ENCODE peak calls at places on chromosomes 7 and 10, in five cellular contexts. S is adrenal gland, W is colonic mucosa, T is fibroblast of pulmonary artery, M is pancreas. K is an unnamed sample.

GRCh38 chr10:79375321-79376077 is 28.2 kb downstream of the PPIF start:
- DNase-seq in S (peak), W (peak), T (peak), M (no peak), K (no peak)

GRCh38 chr7:17996442-17997223 is 31.0 kb downstream of the PRPS1L1 start:
- DNase-seq in S (no peak), W (no peak), T (no peak), M (no peak), K (no peak)

GRCh38 chr10:119316729-119317097 is 109.3 kb downstream of the GRK5 start:
- DNase-seq in S (peak), W (no peak), T (peak), M (no peak), K (no peak)

GRCh38 chr7:94529516-94529915 is 19.9 kb downstream of the CASD1 start:
- DNase-seq in S (no peak), W (no peak), T (peak), M (no peak), K (no peak)

GRCh38 chr7:149621776-149622175 is 124.2 kb upstream of the ZNF746 start:
- DNase-seq in S (no peak), W (no peak), T (no peak), M (no peak), K (no peak)

GRCh38 chr10:123999261-123999660 is 94.1 kb downstream of the CHST15 start:
- DNase-seq in S (peak), W (no peak), T (no peak), M (no peak), K (no peak)

GRCh38 chr10:3766046-3766761 is 18.8 kb downstream of the KLF6 start:
- DNase-seq in S (peak), W (no peak), T (no peak), M (no peak), K (no peak)

GRCh38 chr10:114821915-114822770 is 563 bp downstream of the FHIP2A start:
- DNase-seq in S (peak), W (peak), T (peak), M (peak), K (peak)

GRCh38 chr10:63819753-63820347 is 298.6 kb downstream of the REEP3 start:
- DNase-seq in S (peak), W (peak), T (peak), M (peak), K (peak)

GRCh38 chr10:76492026-76492425 is 1060.6 kb downstream of the LRMDA start:
- DNase-seq in S (no peak), W (no peak), T (peak), M (no peak), K (no peak)

GRCh38 chr10:30688456-30688855 is 58.9 kb upstream of the LYZL2 start:
- DNase-seq in S (no peak), W (no peak), T (no peak), M (no peak), K (no peak)

GRCh38 chr10:35328404-35329037 is 7.8 kb upstream of the CCNY start:
- DNase-seq in S (no peak), W (no peak), T (peak), M (no peak), K (no peak)

GRCh38 chr7:138429577-138430250 is 30.3 kb upstream of the TRIM24 start:
- DNase-seq in S (no peak), W (no peak), T (no peak), M (no peak), K (no peak)

GRCh38 chr7:114508096-114508495 is 93.5 kb downstream of the FOXP2 start:
- DNase-seq in S (no peak), W (no peak), T (peak), M (no peak), K (no peak)

GRCh38 chr10:123606955-123607354 is 59.2 kb upstream of the GPR26 start:
- DNase-seq in S (no peak), W (no peak), T (no peak), M (no peak), K (no peak)

GRCh38 chr7:77458786-77459185 is 42.6 kb upstream of the GSAP start:
- DNase-seq in S (no peak), W (no peak), T (peak), M (no peak), K (no peak)

GRCh38 chr7:102431617-102432298 is 1.6 kb upstream of the ORAI2 start:
- DNase-seq in S (peak), W (peak), T (no peak), M (no peak), K (no peak)
- TF ChIP-seq CTCF in S (no peak), W (no peak), T (no peak), M (no peak), K (no peak)

DNA sequence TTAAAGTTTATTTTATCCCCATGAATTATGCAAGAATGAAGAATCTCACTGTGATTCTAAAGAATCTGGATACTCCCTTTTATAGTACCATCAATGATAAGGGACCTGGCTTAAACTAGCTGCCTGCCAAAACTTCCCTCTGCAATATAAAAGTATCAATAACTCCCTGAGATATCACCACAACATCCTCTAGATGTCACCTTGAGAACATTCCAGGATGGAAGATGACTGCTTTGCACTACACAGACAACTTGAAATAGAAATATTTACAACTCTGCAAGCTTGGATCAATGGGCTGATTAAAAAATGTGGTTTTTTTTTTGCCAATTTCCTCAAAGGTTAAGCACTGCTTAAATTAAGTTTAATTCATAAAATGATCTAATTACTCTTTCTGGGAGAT is 142.0 kb downstream of the SLC25A13 start:
- DNase-seq in S (no peak), W (no peak), T (peak), M (no peak), K (no peak)
- TF ChIP-seq CTCF in S (no peak), W (no peak), T (no peak), M (no peak), K (no peak)

GRCh38 chr10:113385021-113385975 is 167.6 kb upstream of the HABP2 start:
- DNase-seq in S (peak), W (peak), T (peak), M (peak), K (peak)
- TF ChIP-seq CTCF in S (peak), W (peak), T (peak), M (peak), K (peak)

GRCh38 chr10:44966816-44967509 is 7.4 kb downstream of the RASSF4 start:
- DNase-seq in S (peak), W (peak), T (no peak), M (no peak), K (no peak)
- TF ChIP-seq CTCF in S (peak), W (peak), T (peak), M (peak), K (peak)

DNA sequence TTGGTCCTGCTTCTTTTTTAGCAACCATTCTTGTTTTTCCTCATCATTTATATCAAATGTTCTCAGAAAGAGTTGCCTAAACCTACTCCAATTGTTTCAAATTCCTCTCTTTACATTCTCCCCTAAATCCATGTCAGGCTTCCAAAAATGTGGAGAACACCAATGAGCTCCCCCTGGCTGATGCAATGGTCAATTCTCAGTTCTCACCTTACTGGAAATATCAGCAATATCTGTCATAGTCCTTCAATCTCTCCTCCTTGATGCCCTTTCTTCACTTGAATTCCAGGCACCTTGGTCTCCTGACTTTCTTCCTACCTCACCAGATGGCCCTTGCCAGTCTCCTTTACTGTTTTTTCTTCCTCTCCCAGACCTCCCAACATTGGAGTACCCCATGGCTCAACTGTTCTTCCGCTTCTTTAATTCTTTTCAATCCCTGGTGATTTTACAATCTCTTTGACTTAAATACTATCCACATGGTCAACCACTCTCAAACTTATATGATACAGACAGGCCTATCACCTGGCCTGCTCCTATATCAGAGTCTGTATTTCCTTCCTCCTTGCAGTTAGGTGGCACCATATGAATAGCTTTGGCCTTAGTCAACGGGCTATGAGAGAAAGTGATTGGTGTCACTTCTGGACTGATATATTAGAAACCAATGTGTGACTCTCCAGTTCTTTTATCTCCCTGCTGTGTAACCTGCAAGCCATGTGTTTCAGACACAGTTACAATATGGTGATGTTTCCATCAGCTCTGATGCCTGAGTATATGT is 47.4 kb upstream of the CAV2 start:
- DNase-seq in S (no peak), W (no peak), T (no peak), M (no peak), K (no peak)
- TF ChIP-seq CTCF in S (no peak), W (no peak), T (no peak), M (no peak), K (no peak)

DNA sequence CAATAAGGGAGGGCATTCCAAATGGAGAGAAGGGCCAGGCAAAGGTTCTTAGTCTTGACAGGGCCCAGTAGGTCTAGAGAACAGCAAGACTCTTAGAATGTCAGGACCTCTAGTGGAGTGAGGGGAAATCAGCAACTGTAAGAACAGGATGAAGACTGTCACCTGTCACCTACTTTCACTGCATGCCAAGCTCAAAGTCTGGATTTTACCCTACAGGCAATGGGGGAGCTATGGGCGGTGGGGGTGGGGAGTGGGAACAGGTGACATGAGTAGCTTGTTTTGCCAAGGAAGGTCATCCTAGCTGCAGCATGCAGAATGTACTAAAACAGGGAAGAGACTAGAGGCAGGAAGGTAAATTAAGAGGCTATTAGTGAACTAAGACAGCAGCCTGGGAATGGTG is 18.3 kb downstream of the GOT1 start:
- DNase-seq in S (no peak), W (no peak), T (no peak), M (no peak), K (no peak)
- TF ChIP-seq CTCF in S (no peak), W (no peak), T (no peak), M (no peak), K (no peak)

DNA sequence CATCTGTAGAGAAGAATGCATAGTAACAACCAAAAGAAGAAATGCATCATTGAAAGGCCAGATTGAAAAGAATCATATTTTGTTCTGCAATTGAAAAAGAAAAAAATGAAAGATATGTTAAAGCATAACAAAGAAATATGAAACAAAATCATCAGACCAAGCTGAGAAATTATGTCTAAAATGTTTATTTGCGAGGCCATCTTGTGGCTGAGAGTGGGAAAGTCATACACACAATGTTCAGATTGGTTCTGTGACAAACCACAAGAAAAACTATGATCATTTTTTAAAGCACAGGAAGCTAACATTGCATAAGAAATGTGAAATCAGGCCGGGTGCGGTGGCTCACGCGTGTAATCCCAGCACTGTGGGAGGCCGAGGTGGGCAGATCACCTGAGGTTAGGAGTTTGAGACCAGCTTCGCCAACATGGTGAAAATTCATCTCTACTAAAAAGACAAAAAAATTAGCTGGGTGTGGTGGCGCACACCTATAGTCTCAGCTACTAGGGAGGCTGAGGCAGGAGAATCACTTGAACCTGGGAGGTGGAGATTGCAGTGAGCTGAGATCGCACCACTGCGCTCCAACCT is 36.6 kb downstream of the ABCB5 start:
- DNase-seq in S (no peak), W (no peak), T (peak), M (no peak), K (no peak)
- TF ChIP-seq CTCF in S (peak), W (no peak), T (peak), M (no peak), K (peak)

DNA sequence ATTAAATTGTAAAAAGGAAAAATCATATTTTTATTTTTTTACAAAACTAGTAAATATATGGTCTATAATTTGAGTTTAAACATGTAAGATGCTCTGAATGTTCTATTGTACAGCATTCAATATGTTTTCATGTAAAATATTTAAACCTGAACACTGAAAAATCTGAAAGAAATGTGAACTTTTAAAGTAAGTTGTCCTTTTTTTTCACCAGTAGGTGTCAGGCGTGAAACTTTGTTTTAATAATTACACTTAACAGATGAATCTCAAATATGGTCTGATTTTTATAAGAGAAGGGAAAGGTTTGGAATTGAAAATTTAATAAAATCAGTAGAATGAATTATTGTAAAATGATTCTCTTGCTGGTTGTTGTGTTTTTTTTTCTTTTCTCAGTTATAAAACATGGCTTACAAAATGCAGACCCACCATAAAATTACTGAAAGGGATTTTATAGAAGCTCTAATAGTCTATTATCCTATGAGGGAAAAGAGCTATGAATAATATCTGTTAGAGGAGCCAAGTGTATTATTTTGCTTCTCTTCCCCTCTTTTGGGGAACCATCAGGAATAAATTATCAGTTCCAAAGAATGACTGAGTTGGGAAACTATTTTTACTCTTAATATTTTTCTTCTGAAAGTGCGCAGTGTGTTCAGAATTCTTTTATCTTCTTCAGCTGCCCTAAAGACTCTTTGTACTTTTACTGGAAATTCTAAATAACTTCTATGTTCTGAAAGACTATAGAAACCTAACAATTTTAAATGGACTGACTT is 217.7 kb upstream of the FZD1 start:
- DNase-seq in S (no peak), W (no peak), T (peak), M (no peak), K (no peak)
- TF ChIP-seq CTCF in S (no peak), W (no peak), T (peak), M (no peak), K (peak)

GRCh38 chr10:77972148-77972547 is 45.6 kb upstream of the DLG5 start:
- DNase-seq in S (no peak), W (no peak), T (no peak), M (no peak), K (no peak)

GRCh38 chr10:77973276-77973675 is 46.7 kb upstream of the DLG5 start:
- DNase-seq in S (no peak), W (no peak), T (no peak), M (no peak), K (no peak)

GRCh38 chr10:77977016-77977415 is 50.5 kb upstream of the DLG5 start:
- DNase-seq in S (no peak), W (no peak), T (no peak), M (no peak), K (no peak)

GRCh38 chr10:77975086-77975666 is 48.6 kb upstream of the DLG5 start:
- DNase-seq in S (no peak), W (peak), T (no peak), M (no peak), K (no peak)

DNA sequence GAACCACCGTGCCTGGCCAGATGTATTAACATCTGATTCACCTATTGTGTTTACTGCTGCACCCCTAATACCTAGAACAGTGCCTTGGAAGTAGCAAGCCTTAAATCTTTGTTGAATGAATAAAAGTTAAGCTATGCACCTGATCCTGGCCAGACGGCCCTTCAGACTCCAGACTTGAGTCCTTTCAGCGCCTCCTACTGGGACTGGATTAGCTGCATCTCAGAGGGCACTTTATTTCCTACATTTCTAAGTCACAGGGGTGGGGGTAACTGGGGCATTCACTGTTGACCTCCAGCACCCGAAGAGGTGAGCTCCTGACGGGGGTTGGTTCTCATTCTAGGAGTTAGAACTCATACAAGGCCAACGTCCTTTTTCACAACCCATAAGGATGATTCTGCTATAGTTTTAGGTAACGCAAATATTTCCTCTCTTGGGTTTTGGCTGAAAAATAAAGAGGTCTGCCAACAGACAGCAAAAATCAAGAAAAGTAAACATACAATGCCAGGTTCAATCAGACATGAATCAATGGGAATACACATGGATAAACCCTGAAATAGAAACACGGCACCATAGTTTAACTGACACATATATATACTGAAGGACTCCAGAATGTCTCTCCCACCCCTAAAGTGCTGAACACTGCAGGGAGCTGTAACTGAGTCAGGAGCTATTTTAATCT is 48.0 kb upstream of the DLG5 start:
- DNase-seq in S (peak), W (peak), T (peak), M (no peak), K (peak)
- TF ChIP-seq CTCF in S (no peak), W (peak), T (peak), M (no peak), K (peak)

GRCh38 chr7:108227360-108227749 is 97.2 kb upstream of the LAMB4 start:
- DNase-seq in S (no peak), W (no peak), T (no peak), M (no peak), K (no peak)

GRCh38 chr7:108226723-108227359 is 96.7 kb upstream of the LAMB4 start:
- DNase-seq in S (no peak), W (no peak), T (no peak), M (no peak), K (no peak)

GRCh38 chr7:108224387-108224786 is 94.2 kb upstream of the LAMB4 start:
- DNase-seq in S (no peak), W (no peak), T (no peak), M (no peak), K (no peak)

GRCh38 chr7:108225531-108226181 is 95.5 kb upstream of the LAMB4 start:
- DNase-seq in S (no peak), W (no peak), T (no peak), M (no peak), K (no peak)

DNA sequence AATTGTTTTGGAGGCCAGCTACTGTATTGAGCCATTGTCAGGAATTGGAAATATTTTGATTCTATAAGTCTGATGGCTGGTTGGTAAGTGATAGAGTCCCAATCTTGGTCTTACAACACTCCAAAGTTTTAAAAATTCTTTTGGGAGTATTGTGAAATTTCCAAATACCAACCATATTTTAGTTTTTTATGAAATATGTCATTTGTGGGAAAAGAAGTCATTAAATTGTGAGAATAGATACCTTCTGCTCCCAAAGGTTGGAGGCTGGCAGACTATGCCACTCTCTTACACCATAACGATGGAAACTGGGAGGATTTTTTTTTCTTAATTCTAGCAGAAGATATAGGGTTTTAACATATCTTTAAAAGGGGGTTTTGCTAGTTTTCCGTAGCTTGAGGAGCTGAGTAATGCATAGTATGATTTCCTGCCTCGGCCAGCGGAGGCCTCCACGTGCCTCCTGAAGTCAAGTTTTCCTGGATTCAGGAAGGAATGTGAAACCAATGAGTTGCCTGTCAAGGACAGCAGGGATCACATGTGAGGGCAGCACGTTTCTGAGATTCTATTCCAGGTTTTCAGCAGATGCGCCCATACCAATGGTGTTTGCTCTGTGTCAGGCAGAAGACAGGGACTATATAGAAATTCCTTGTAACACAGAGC is 92.2 kb upstream of the LAMB4 start:
- DNase-seq in S (no peak), W (no peak), T (peak), M (no peak), K (no peak)
- TF ChIP-seq CTCF in S (no peak), W (no peak), T (peak), M (no peak), K (no peak)